ENCODE peak calls at places on chromosomes 7 and 10, in four cellular contexts. One of them, this sample, is unnamed.

GRCh38 chr10:79027147-79028055 is 41.4 kb upstream of the ZMIZ1 start:
- DNase-seq in foreskin fibroblast: no peak
- DNase-seq in fibroblast of pulmonary artery: no peak
- DNase-seq in hepatocyte: peak; percentile 45
- DNase-seq in this sample: no peak

GRCh38 chr7:117610390-117610789 is 130.6 kb downstream of the CFTR start:
- DNase-seq in foreskin fibroblast: no peak
- DNase-seq in fibroblast of pulmonary artery: no peak
- DNase-seq in hepatocyte: no peak
- DNase-seq in this sample: no peak

GRCh38 chr7:54015251-54015650 is 526.9 kb upstream of the VSTM2A start:
- DNase-seq in foreskin fibroblast: no peak
- DNase-seq in fibroblast of pulmonary artery: no peak
- DNase-seq in hepatocyte: no peak
- DNase-seq in this sample: no peak

GRCh38 chr10:8049151-8049873 is 5.2 kb upstream of the GATA3 start:
- DNase-seq in foreskin fibroblast: no peak
- DNase-seq in fibroblast of pulmonary artery: no peak
- DNase-seq in hepatocyte: peak; percentile 25
- DNase-seq in this sample: no peak

GRCh38 chr7:121360564-121360963 is 31.8 kb downstream of the WNT16 start:
- DNase-seq in foreskin fibroblast: no peak
- DNase-seq in fibroblast of pulmonary artery: no peak
- DNase-seq in hepatocyte: no peak
- DNase-seq in this sample: no peak

GRCh38 chr10:17616403-17617030 is 657 bp downstream of the HACD1 start:
- DNase-seq in foreskin fibroblast: peak; percentile 65
- DNase-seq in fibroblast of pulmonary artery: peak; percentile 62
- DNase-seq in hepatocyte: peak; percentile 81
- DNase-seq in this sample: no peak

GRCh38 chr7:73885975-73886798 is 25.2 kb downstream of the TMEM270 start:
- DNase-seq in foreskin fibroblast: no peak
- DNase-seq in fibroblast of pulmonary artery: peak; percentile 69
- DNase-seq in hepatocyte: peak; percentile 62
- DNase-seq in this sample: no peak

GRCh38 chr10:90675621-90676020 is 182.2 kb downstream of the HTR7 start:
- DNase-seq in foreskin fibroblast: peak; percentile 75
- DNase-seq in fibroblast of pulmonary artery: peak; percentile 55
- DNase-seq in hepatocyte: no peak
- DNase-seq in this sample: no peak

GRCh38 chr10:80197972-80198591 is 7.3 kb downstream of the ANXA11 start:
- DNase-seq in foreskin fibroblast: no peak
- DNase-seq in fibroblast of pulmonary artery: no peak
- DNase-seq in hepatocyte: no peak
- DNase-seq in this sample: no peak

GRCh38 chr7:94580601-94581000 is 71.0 kb downstream of the CASD1 start:
- DNase-seq in foreskin fibroblast: peak; percentile 23
- DNase-seq in fibroblast of pulmonary artery: peak; percentile 34
- DNase-seq in hepatocyte: peak; percentile 60
- DNase-seq in this sample: peak; percentile 10

GRCh38 chr10:73868655-73869195 is 5.6 kb downstream of the CAMK2G start:
- DNase-seq in foreskin fibroblast: no peak
- DNase-seq in fibroblast of pulmonary artery: no peak
- DNase-seq in hepatocyte: no peak
- DNase-seq in this sample: no peak

GRCh38 chr7:82441916-82442478 is 1.6 kb downstream of the CACNA2D1 start:
- DNase-seq in foreskin fibroblast: no peak
- DNase-seq in fibroblast of pulmonary artery: peak; percentile 41
- DNase-seq in hepatocyte: no peak
- DNase-seq in this sample: no peak

GRCh38 chr10:18689498-18689897 is 30.3 kb downstream of the ARL5B start:
- DNase-seq in foreskin fibroblast: peak; percentile 7
- DNase-seq in fibroblast of pulmonary artery: peak; percentile 62
- DNase-seq in hepatocyte: peak; percentile 43
- DNase-seq in this sample: no peak

GRCh38 chr7:101691822-101692384 is 62.8 kb upstream of the MYL10 start:
- DNase-seq in foreskin fibroblast: no peak
- DNase-seq in fibroblast of pulmonary artery: no peak
- DNase-seq in hepatocyte: peak; percentile 70
- DNase-seq in this sample: no peak

GRCh38 chr7:55438765-55439525 is 73.8 kb downstream of the LANCL2 start:
- DNase-seq in foreskin fibroblast: no peak
- DNase-seq in fibroblast of pulmonary artery: no peak
- DNase-seq in hepatocyte: no peak
- DNase-seq in this sample: no peak

GRCh38 chr7:101393865-101394264 is 31.2 kb downstream of the COL26A1 start:
- DNase-seq in foreskin fibroblast: no peak
- DNase-seq in fibroblast of pulmonary artery: no peak
- DNase-seq in hepatocyte: no peak
- DNase-seq in this sample: no peak

GRCh38 chr10:97689637-97690036 is 2.6 kb upstream of the AVPI1 start:
- DNase-seq in foreskin fibroblast: peak; percentile 97
- DNase-seq in fibroblast of pulmonary artery: peak; percentile 94
- DNase-seq in hepatocyte: no peak
- DNase-seq in this sample: peak; percentile 90

GRCh38 chr10:114313866-114314265 is 74.8 kb downstream of the VWA2 start:
- DNase-seq in foreskin fibroblast: no peak
- DNase-seq in fibroblast of pulmonary artery: no peak
- DNase-seq in hepatocyte: no peak
- DNase-seq in this sample: no peak

GRCh38 chr7:65951837-65952578 is 30.0 kb downstream of the GUSB start:
- DNase-seq in foreskin fibroblast: no peak
- DNase-seq in fibroblast of pulmonary artery: peak; percentile 23
- DNase-seq in hepatocyte: no peak
- DNase-seq in this sample: no peak

GRCh38 chr10:49083256-49083655 is 32.1 kb downstream of the VSTM4 start:
- DNase-seq in foreskin fibroblast: no peak
- DNase-seq in fibroblast of pulmonary artery: no peak
- DNase-seq in hepatocyte: no peak
- DNase-seq in this sample: no peak

GRCh38 chr10:119737827-119738226 is 12.0 kb downstream of the INPP5F start:
- DNase-seq in foreskin fibroblast: peak; percentile 82
- DNase-seq in fibroblast of pulmonary artery: peak; percentile 86
- DNase-seq in hepatocyte: peak; percentile 74
- DNase-seq in this sample: peak; percentile 61

GRCh38 chr10:61761825-61762217 is 99.1 kb downstream of the CABCOCO1 start:
- DNase-seq in foreskin fibroblast: no peak
- DNase-seq in fibroblast of pulmonary artery: no peak
- DNase-seq in hepatocyte: no peak
- DNase-seq in this sample: no peak

GRCh38 chr7:19404912-19405329 is 259.7 kb upstream of the FERD3L start:
- DNase-seq in foreskin fibroblast: peak; percentile 94
- DNase-seq in fibroblast of pulmonary artery: peak; percentile 95
- DNase-seq in hepatocyte: peak; percentile 46
- DNase-seq in this sample: peak; percentile 94

GRCh38 chr7:121330053-121330833 is 1.4 kb downstream of the WNT16 start:
- DNase-seq in foreskin fibroblast: no peak
- DNase-seq in fibroblast of pulmonary artery: no peak
- DNase-seq in hepatocyte: no peak
- DNase-seq in this sample: no peak

GRCh38 chr7:2488681-2489080 is 12.5 kb upstream of the GRIFIN start:
- DNase-seq in foreskin fibroblast: no peak
- DNase-seq in fibroblast of pulmonary artery: no peak
- DNase-seq in hepatocyte: no peak
- DNase-seq in this sample: no peak

DNA sequence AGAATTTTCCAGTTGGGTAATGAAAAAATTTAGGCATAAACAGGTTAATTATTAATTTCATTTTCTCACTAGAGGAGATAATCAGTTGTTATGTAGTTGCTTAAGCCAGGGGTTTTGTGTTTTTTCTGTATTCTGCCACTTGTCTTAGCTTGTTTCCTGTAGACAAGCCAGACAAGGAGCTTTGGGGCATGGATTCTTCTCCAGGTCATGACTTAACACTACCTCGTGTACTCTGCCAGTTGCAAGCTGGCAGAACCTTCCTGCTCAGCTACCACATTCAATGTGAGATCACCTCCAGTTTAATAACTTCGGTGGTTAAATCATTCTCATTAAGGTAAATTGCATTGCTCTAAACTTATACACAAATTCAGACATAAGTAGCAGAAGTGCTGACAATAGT is 1.8 kb downstream of the CCM2 start:
- DNase-seq in foreskin fibroblast: no peak
- DNase-seq in fibroblast of pulmonary artery: no peak
- DNase-seq in hepatocyte: no peak
- DNase-seq in this sample: no peak
- H3K4me3 ChIP-seq in foreskin fibroblast: peak overlapping the region; percentile 70
- H3K4me3 ChIP-seq in fibroblast of pulmonary artery: peak overlapping the region; percentile 69
- H3K4me3 ChIP-seq in hepatocyte: no peak overlapping the region
- H3K4me3 ChIP-seq in this sample: no peak overlapping the region

DNA sequence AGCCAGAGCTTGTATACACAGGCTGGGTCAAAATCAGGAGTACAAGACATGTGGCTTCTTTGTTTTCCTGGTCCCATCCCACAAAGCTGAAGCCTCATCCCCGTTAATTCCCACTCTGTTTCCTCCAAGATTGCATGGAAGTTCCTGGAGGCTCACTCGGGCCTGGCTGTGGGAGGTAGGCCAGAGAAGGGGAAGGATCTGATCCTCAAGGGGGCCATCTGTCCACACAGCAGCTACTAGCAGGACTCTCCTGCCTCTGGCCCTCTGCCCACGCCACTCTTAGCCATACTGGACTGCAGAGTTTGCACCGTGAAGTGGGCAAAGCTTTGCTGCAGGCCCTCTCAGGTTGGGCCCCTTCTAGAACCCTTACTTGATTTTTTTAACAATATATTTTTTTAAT is 160.6 kb downstream of the FGFR2 start:
- DNase-seq in foreskin fibroblast: no peak
- DNase-seq in fibroblast of pulmonary artery: no peak
- DNase-seq in hepatocyte: peak; percentile 37
- DNase-seq in this sample: no peak
- TF ChIP-seq CTCF in foreskin fibroblast: no peak
- TF ChIP-seq CTCF in fibroblast of pulmonary artery: no peak
- TF ChIP-seq CTCF in hepatocyte: peak; percentile 10
- TF ChIP-seq CTCF in this sample: no peak

GRCh38 chr7:80721880-80722595 is 83.6 kb downstream of the CD36 start:
- DNase-seq in foreskin fibroblast: peak; percentile 84
- DNase-seq in fibroblast of pulmonary artery: peak; percentile 90
- DNase-seq in hepatocyte: peak; percentile 50
- DNase-seq in this sample: no peak

GRCh38 chr7:80724249-80724871 is 85.9 kb downstream of the CD36 start:
- DNase-seq in foreskin fibroblast: peak; percentile 92
- DNase-seq in fibroblast of pulmonary artery: peak; percentile 17
- DNase-seq in hepatocyte: peak; percentile 18
- DNase-seq in this sample: peak; percentile 74

GRCh38 chr7:80725181-80725611 is 86.8 kb downstream of the CD36 start:
- DNase-seq in foreskin fibroblast: no peak
- DNase-seq in fibroblast of pulmonary artery: no peak
- DNase-seq in hepatocyte: no peak
- DNase-seq in this sample: no peak

GRCh38 chr7:80719261-80719660 is 80.8 kb downstream of the CD36 start:
- DNase-seq in foreskin fibroblast: peak; percentile 74
- DNase-seq in fibroblast of pulmonary artery: peak; percentile 27
- DNase-seq in hepatocyte: peak; percentile 11
- DNase-seq in this sample: no peak

GRCh38 chr7:80722596-80723141 is 84.2 kb downstream of the CD36 start:
- DNase-seq in foreskin fibroblast: peak; percentile 100
- DNase-seq in fibroblast of pulmonary artery: peak; percentile 99
- DNase-seq in hepatocyte: peak; percentile 82
- DNase-seq in this sample: peak; percentile 99
- H3K4me3 ChIP-seq in foreskin fibroblast: no peak overlapping the region
- H3K4me3 ChIP-seq in fibroblast of pulmonary artery: no peak overlapping the region
- H3K4me3 ChIP-seq in hepatocyte: no peak overlapping the region
- H3K4me3 ChIP-seq in this sample: no peak overlapping the region

GRCh38 chr10:110927461-110927860 is 8.1 kb downstream of the SHOC2 start:
- DNase-seq in foreskin fibroblast: no peak
- DNase-seq in fibroblast of pulmonary artery: no peak
- DNase-seq in hepatocyte: no peak
- DNase-seq in this sample: no peak

GRCh38 chr10:110919349-110919931 is at the start of gene SHOC2:
- DNase-seq in foreskin fibroblast: no peak
- DNase-seq in fibroblast of pulmonary artery: no peak
- DNase-seq in hepatocyte: peak; percentile 89
- DNase-seq in this sample: peak; percentile 20

GRCh38 chr10:110918633-110919348 is at the start of gene BBIP1:
- DNase-seq in foreskin fibroblast: peak; percentile 100
- DNase-seq in fibroblast of pulmonary artery: peak; percentile 100
- DNase-seq in hepatocyte: peak; percentile 100
- DNase-seq in this sample: peak; percentile 99

GRCh38 chr10:110919971-110920881 is 822 bp downstream of the SHOC2 start:
- DNase-seq in foreskin fibroblast: no peak
- DNase-seq in fibroblast of pulmonary artery: peak; percentile 64
- DNase-seq in hepatocyte: peak; percentile 52
- DNase-seq in this sample: no peak

DNA sequence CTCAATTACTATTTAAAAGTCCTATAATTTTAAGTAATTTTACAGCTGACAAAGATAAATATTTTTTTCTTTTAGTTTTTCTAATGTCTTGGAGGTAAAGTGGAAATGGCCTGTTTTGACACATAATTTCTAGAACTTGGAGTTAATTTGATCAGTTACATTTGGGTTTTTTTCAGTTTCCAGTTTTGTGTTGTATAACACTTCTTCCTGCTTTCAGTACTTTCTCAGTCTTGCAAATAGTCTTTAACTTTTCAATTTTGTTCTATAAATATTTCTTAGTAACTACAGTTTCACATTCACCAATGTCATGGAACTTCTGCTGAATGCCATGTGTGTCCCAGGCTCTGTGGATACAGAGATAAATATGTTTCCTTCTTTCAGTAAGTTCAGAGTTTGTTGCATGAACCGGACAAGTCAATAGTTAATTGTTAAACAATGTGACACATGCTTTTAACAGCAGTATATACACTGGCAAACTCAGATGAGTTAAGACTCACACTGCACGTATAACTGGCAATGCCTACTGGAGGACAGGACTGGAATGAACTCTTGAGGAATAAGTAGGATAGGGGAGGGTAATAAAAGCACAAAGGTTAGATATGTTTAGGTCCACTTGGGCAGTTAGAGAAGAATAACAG is 4.6 kb downstream of the SHOC2 start:
- DNase-seq in foreskin fibroblast: no peak
- DNase-seq in fibroblast of pulmonary artery: no peak
- DNase-seq in hepatocyte: peak; percentile 23
- DNase-seq in this sample: no peak
- TF ChIP-seq CTCF in foreskin fibroblast: no peak
- TF ChIP-seq CTCF in fibroblast of pulmonary artery: no peak
- TF ChIP-seq CTCF in hepatocyte: no peak
- TF ChIP-seq CTCF in this sample: no peak